ENCODE peak calls at places on chromosomes 2 and 18, in nine cellular contexts. H is left ventricle myocardium inferior, V is HFFc6, Q is fibroblast of villous mesenchyme, B is heart right ventricle, T is epithelial cell of esophagus, U is coronary artery, S is neural crest cell, J is tibial artery. P is an unnamed sample.

GRCh38 chr2:85601771-85602475 is 575 bp downstream of the TMEM150A start:
- DNase-seq in H (peak; percentile 78), V (peak; percentile 43), Q (peak; percentile 64), B (peak; percentile 72), T (peak; percentile 55), U (peak; percentile 84), S (peak; percentile 32), J (peak; percentile 77), P (peak; percentile 61)

GRCh38 chr2:101619191-101619591 is 78.3 kb upstream of the MAP4K4 start:
- DNase-seq in H (no peak), V (no peak), Q (peak; percentile 60), B (peak; percentile 26), T (no peak), U (no peak), S (no peak), J (peak; percentile 61), P (no peak)

GRCh38 chr2:45765007-45765767 is 113.7 kb downstream of the PRKCE start:
- DNase-seq in H (no peak), V (no peak), Q (peak; percentile 38), B (no peak), T (no peak), U (no peak), S (no peak), J (no peak), P (no peak)

GRCh38 chr2:62529758-62530157 is 23.8 kb upstream of the TMEM17 start:
- DNase-seq in H (no peak), V (no peak), Q (no peak), B (no peak), T (peak; percentile 20), U (no peak), S (no peak), J (no peak), P (no peak)

GRCh38 chr2:144490857-144491256 is 29.1 kb downstream of the ZEB2 start:
- DNase-seq in H (no peak), V (no peak), Q (no peak), B (no peak), T (no peak), U (no peak), S (no peak), J (no peak), P (no peak)

GRCh38 chr2:235149240-235149641 is 197.4 kb downstream of the SH3BP4 start:
- DNase-seq in H (no peak), V (no peak), Q (no peak), B (no peak), T (no peak), U (no peak), S (no peak), J (no peak), P (no peak)

GRCh38 chr2:122543815-122544214 is 788.4 kb downstream of the TSN start:
- DNase-seq in H (no peak), V (peak; percentile 20), Q (peak; percentile 32), B (no peak), T (peak; percentile 32), U (no peak), S (no peak), J (no peak), P (no peak)

GRCh38 chr2:36783276-36783675 is 86.8 kb downstream of the VIT start:
- DNase-seq in H (no peak), V (no peak), Q (no peak), B (no peak), T (no peak), U (no peak), S (no peak), J (no peak), P (no peak)

GRCh38 chr18:31097666-31098065 is 4.6 kb downstream of the DSC2 start:
- DNase-seq in H (no peak), V (no peak), Q (no peak), B (no peak), T (peak; percentile 27), U (no peak), S (no peak), J (no peak), P (no peak)

GRCh38 chr2:7530001-7530400 is 612.8 kb downstream of the RNF144A start:
- DNase-seq in H (no peak), V (no peak), Q (peak; percentile 7), B (no peak), T (peak; percentile 23), U (no peak), S (no peak), J (no peak), P (no peak)

GRCh38 chr2:132676999-132677398 is 7.0 kb upstream of the LYPD1 start:
- DNase-seq in H (no peak), V (no peak), Q (no peak), B (no peak), T (no peak), U (no peak), S (no peak), J (no peak), P (no peak)

GRCh38 chr2:94960266-94960665 is 65.2 kb upstream of the MAL start:
- DNase-seq in H (no peak), V (no peak), Q (no peak), B (no peak), T (no peak), U (no peak), S (no peak), J (no peak), P (no peak)

GRCh38 chr18:45957100-45957499 is 10.0 kb downstream of the EPG5 start:
- DNase-seq in H (no peak), V (no peak), Q (peak; percentile 61), B (no peak), T (no peak), U (no peak), S (no peak), J (no peak), P (no peak)

GRCh38 chr2:223613017-223613950 is 11.1 kb upstream of the SCG2 start:
- DNase-seq in H (peak; percentile 70), V (peak; percentile 97), Q (peak; percentile 99), B (peak; percentile 82), T (peak; percentile 98), U (peak; percentile 93), S (peak; percentile 36), J (peak; percentile 89), P (peak; percentile 82)

GRCh38 chr18:3481696-3482210 is 31.8 kb downstream of the TGIF1 start:
- DNase-seq in H (no peak), V (no peak), Q (peak; percentile 71), B (no peak), T (peak; percentile 45), U (no peak), S (peak; percentile 29), J (no peak), P (peak; percentile 63)

GRCh38 chr2:127814677-127815076 is 3.7 kb upstream of the WDR33 start:
- DNase-seq in H (no peak), V (no peak), Q (no peak), B (no peak), T (no peak), U (no peak), S (no peak), J (no peak), P (no peak)
- TF ChIP-seq CTCF in H (no peak), V (no peak), Q (no peak), B (no peak), T (no peak), U (no peak), S (no peak), J (no peak), P (no peak)

DNA sequence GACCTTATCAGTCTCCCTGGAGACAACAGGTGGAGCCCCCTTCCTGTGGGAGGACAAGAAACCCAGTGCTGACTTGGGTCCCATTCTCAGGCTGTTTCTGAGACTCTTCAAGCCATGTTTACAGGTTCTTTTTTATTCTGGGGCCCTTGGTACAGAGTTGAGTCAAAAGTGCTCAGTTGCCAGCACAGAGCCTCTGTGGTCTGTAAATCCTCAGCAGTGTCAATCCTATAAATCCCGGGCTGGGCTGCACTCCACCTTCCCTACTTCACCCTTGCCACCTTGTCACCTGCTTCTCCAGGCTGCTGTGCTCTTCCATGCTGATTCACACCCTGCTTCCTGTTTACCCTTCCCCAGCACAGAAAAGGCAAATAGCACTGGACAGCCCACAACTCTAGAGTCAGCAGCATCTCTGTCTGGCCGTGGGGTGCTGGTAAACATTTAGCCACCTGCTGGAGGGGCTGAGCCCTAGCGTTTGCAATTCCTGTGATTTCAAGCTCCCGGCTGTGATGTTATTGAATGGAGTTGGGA is 74.7 kb downstream of the TNFRSF11A start:
- DNase-seq in H (no peak), V (no peak), Q (no peak), B (no peak), T (peak; percentile 27), U (no peak), S (no peak), J (no peak), P (peak; percentile 61)
- TF ChIP-seq CTCF in H (no peak), V (peak; percentile 33), Q (peak; percentile 16), B (no peak), T (peak; percentile 25), U (no peak), S (peak; percentile 45), J (no peak), P (peak; percentile 68)

DNA sequence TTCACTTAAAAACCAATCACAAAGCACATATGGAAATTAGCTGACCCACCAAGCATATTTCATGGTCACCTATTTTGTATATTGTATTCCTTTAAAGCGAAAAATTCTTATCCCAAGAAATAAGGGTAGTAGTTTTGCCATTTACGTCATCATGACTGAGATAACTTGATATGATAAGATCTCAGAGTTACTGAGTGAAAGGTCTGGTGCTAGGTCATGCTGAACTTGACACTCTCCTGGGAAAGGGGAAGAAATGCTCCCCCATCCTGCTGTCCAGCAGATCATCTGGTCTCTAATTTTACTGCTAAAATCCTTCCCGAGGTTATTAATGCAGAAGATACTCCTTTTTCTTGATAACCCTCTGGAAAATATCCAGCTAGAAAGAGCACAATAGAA is 78.3 kb downstream of the BCL2 start:
- DNase-seq in H (no peak), V (no peak), Q (peak; percentile 22), B (no peak), T (no peak), U (no peak), S (no peak), J (no peak), P (no peak)
- TF ChIP-seq CTCF in H (no peak), V (no peak), Q (no peak), B (no peak), T (no peak), U (no peak), S (no peak), J (no peak), P (no peak)

GRCh38 chr2:194725169-194725568 is 931.9 kb upstream of the SLC39A10 start:
- DNase-seq in H (no peak), V (no peak), Q (no peak), B (no peak), T (peak; percentile 73), U (no peak), S (no peak), J (no peak), P (no peak)

GRCh38 chr2:194720461-194720860 is 936.6 kb upstream of the SLC39A10 start:
- DNase-seq in H (no peak), V (no peak), Q (no peak), B (no peak), T (no peak), U (no peak), S (no peak), J (no peak), P (no peak)

GRCh38 chr2:194721227-194721626 is 935.8 kb upstream of the SLC39A10 start:
- DNase-seq in H (no peak), V (no peak), Q (no peak), B (no peak), T (no peak), U (no peak), S (no peak), J (no peak), P (no peak)

DNA sequence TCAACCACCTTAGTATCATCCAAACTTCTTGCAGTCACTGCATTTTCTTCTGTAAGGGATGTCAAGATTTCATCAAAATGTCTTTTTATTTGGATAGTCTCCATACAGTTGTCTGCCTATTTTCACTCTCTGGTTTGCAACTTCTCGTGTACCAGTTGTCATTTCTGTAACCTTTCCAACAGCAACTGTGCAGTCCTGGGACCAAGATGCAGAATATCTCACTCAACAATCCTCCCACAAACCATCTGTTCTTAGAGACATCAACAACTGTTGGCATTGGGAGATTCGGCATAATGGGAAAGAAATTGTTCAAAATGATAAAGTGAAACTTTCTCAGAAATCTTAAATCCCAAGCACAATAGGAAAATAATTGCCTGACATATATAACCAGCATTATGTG is 933.6 kb upstream of the SLC39A10 start:
- DNase-seq in H (no peak), V (no peak), Q (no peak), B (no peak), T (no peak), U (no peak), S (no peak), J (no peak), P (no peak)
- TF ChIP-seq CTCF in H (no peak), V (no peak), Q (no peak), B (no peak), T (no peak), U (no peak), S (no peak), J (no peak), P (no peak)